ENCODE peak calls at places on chromosomes 5 and 9, in five cellular contexts. R, E, N, H and M are unnamed samples.

GRCh38 chr9:105187781-105188180 is 56.7 kb upstream of the SLC44A1 start:
- DNase-seq in E (no peak), R (no peak), H (peak), N (no peak), M (no peak)

GRCh38 chr5:126624534-126624933 is 23.8 kb downstream of the PHAX start:
- DNase-seq in N (no peak), H (peak), E (no peak), R (no peak), M (no peak)

GRCh38 chr9:77887660-77888059 is 144.0 kb downstream of the GNAQ start:
- DNase-seq in N (no peak), E (no peak), H (no peak), R (no peak), M (no peak)

GRCh38 chr5:166772770-166773169 is 1518.7 kb upstream of the WWC1 start:
- DNase-seq in E (no peak), R (no peak), H (no peak), N (no peak), M (no peak)

GRCh38 chr5:148828461-148829247 is 2.2 kb downstream of the ADRB2 start:
- DNase-seq in R (no peak), H (peak), N (no peak), E (no peak), M (no peak)

GRCh38 chr5:104355350-104355749 is 792.8 kb upstream of the NUDT12 start:
- DNase-seq in H (no peak), E (no peak), R (no peak), N (no peak), M (no peak)

GRCh38 chr9:100445161-100445902 is 18.4 kb downstream of the MSANTD3 start:
- DNase-seq in N (no peak), E (no peak), R (no peak), H (no peak), M (no peak)

GRCh38 chr5:149801307-149801985 is 71.3 kb downstream of the PPARGC1B start:
- DNase-seq in R (no peak), H (no peak), E (no peak), N (no peak), M (no peak)

GRCh38 chr9:75148551-75148950 is 60.2 kb downstream of the OSTF1 start:
- DNase-seq in N (no peak), H (peak), R (no peak), E (no peak), M (no peak)

GRCh38 chr9:131500939-131501541 is 1.7 kb upstream of the POMT1 start:
- DNase-seq in H (peak), N (no peak), E (peak), R (no peak), M (no peak)

GRCh38 chr5:121273818-121274433 is 577.8 kb upstream of the FTMT start:
- DNase-seq in E (no peak), H (peak), R (no peak), N (no peak), M (no peak)

GRCh38 chr9:98105006-98105405 is 14.0 kb downstream of the TRIM14 start:
- DNase-seq in N (no peak), R (no peak), H (no peak), E (no peak), M (no peak)

GRCh38 chr9:87855061-87855460 is 27.6 kb upstream of the SPATA31E1 start:
- DNase-seq in H (no peak), E (no peak), N (no peak), R (no peak), M (no peak)

GRCh38 chr5:173823721-173824567 is 64.2 kb upstream of the CPEB4 start:
- DNase-seq in E (no peak), H (peak), N (no peak), R (no peak), M (no peak)

GRCh38 chr5:93789173-93790070 is 48.0 kb upstream of the POU5F2 start:
- DNase-seq in E (no peak), H (peak), N (no peak), R (no peak), M (no peak)

GRCh38 chr9:96020822-96021615 is 145.5 kb downstream of the ERCC6L2 start:
- DNase-seq in N (peak), H (peak), R (no peak), E (peak), M (no peak)

GRCh38 chr5:159210846-159211245 is 1.5 kb upstream of the RNF145 start:
- DNase-seq in R (no peak), H (no peak), E (no peak), N (no peak), M (no peak)

GRCh38 chr5:137888875-137889759 is at the start of gene PKD2L2:
- DNase-seq in E (peak), R (peak), H (peak), N (peak), M (peak)

GRCh38 chr9:97990259-97990658 is 7.1 kb downstream of the ANP32B start:
- DNase-seq in N (no peak), R (no peak), H (peak), E (no peak), M (no peak)

GRCh38 chr5:81980160-81980559 is 8.3 kb downstream of the ATG10 start:
- DNase-seq in E (no peak), N (no peak), H (no peak), R (no peak), M (no peak)

GRCh38 chr5:180704362-180704761 is 35.5 kb downstream of the OR2Y1 start:
- DNase-seq in H (peak), N (no peak), E (no peak), R (no peak), M (no peak)

GRCh38 chr5:9009931-9010652 is 535.8 kb downstream of the SEMA5A start:
- DNase-seq in R (no peak), H (peak), N (no peak), E (no peak), M (no peak)

GRCh38 chr9:13351768-13352386 is 72.4 kb upstream of the MPDZ start:
- DNase-seq in E (no peak), N (no peak), H (peak), R (no peak), M (no peak)

GRCh38 chr5:147756566-147756965 is 26.0 kb downstream of the JAKMIP2 start:
- DNase-seq in R (no peak), N (no peak), H (no peak), E (no peak), M (no peak)

GRCh38 chr9:76459691-76460635 is 981 bp downstream of the GCNT1 start:
- DNase-seq in N (peak), E (no peak), R (no peak), H (peak), M (no peak)

GRCh38 chr5:96699186-96699820 is 37.1 kb downstream of the CAST start:
- DNase-seq in R (no peak), N (no peak), H (peak), E (no peak), M (no peak)

GRCh38 chr5:139861021-139861888 is 65.6 kb downstream of the PSD2 start:
- DNase-seq in E (no peak), H (no peak), R (no peak), N (no peak), M (no peak)

GRCh38 chr5:56270058-56270457 is 36.9 kb upstream of the ANKRD55 start:
- DNase-seq in N (no peak), R (no peak), H (peak), E (no peak), M (no peak)

GRCh38 chr9:35569206-35569605 is 35.9 kb upstream of the TESK1 start:
- DNase-seq in H (no peak), E (no peak), N (no peak), R (no peak), M (no peak)

GRCh38 chr9:14428781-14429230 is 114.9 kb upstream of the NFIB start:
- DNase-seq in R (peak), H (peak), E (peak), N (peak), M (peak)